ENCODE peak calls at places on chromosomes 11 and 22, in seven cellular contexts. B is omental fat pad; D is dermis blood vessel endothelial cell; H is sciatic nerve; M is stimulated activated CD4-positive, alpha-beta T cell treated with anti-CD3 and anti-CD28 coated beads, Interleukin-4, amount 100 ng/mL, for 48 hours; Z is stimulated activated CD8-positive, alpha-beta memory T cell treated with anti-CD3 and anti-CD28 coated beads, Interleukin-12 subunit alpha, Interleukin-12 subunit beta, amount 100 ng/mL, for 4 hours; X is CD4-positive, CD25-positive, alpha-beta regulatory T cell. N is an unnamed sample.

GRCh38 chr11:96149743-96150555 is 193.0 kb downstream of the MAML2 start:
- DNase-seq in B (no peak), M (no peak), Z (no peak), D (no peak), H (no peak), X (no peak), N (no peak)

GRCh38 chr11:12287009-12287373 is 90.4 kb upstream of the PARVA start:
- DNase-seq in M (no peak), Z (no peak), X (no peak), H (no peak), D (peak), B (no peak), N (no peak)

GRCh38 chr11:64766881-64767280 is 7.1 kb upstream of the PYGM start:
- DNase-seq in Z (no peak), D (no peak), B (no peak), X (no peak), M (no peak), H (peak), N (no peak)

GRCh38 chr11:9780929-9781328 is 117.1 kb downstream of the SWAP70 start:
- DNase-seq in B (no peak), X (no peak), H (no peak), Z (no peak), D (no peak), M (no peak), N (no peak)

GRCh38 chr11:130999992-131000770 is 83.9 kb upstream of the SNX19 start:
- DNase-seq in X (no peak), B (no peak), Z (no peak), H (no peak), M (no peak), D (peak), N (peak)

GRCh38 chr11:126702165-126702738 is 298.3 kb downstream of the KIRREL3 start:
- DNase-seq in Z (no peak), X (no peak), M (no peak), H (no peak), B (no peak), D (no peak), N (peak)

GRCh38 chr11:126335463-126335760 is 20.1 kb upstream of the ST3GAL4 start:
- DNase-seq in B (no peak), M (no peak), Z (no peak), D (no peak), X (no peak), H (no peak), N (no peak)

GRCh38 chr11:48122656-48123055 is 94.0 kb upstream of the OR4B1 start:
- DNase-seq in D (no peak), M (no peak), Z (no peak), B (no peak), H (no peak), X (no peak), N (no peak)

GRCh38 chr11:68935066-68935465 is 31.4 kb downstream of the IGHMBP2 start:
- DNase-seq in B (no peak), X (no peak), H (no peak), D (no peak), M (no peak), Z (no peak), N (no peak)

GRCh38 chr11:63443714-63444113 is 47.3 kb downstream of the PLAAT5 start:
- DNase-seq in D (no peak), B (no peak), X (no peak), M (peak), H (no peak), Z (no peak), N (no peak)

GRCh38 chr11:9703280-9703679 is 39.4 kb downstream of the SWAP70 start:
- DNase-seq in D (peak), X (peak), M (no peak), B (no peak), Z (no peak), H (no peak), N (peak)

GRCh38 chr22:44003776-44004460 is 20.2 kb upstream of the PARVB start:
- DNase-seq in H (no peak), M (no peak), Z (no peak), D (peak), B (no peak), X (no peak), N (no peak)